ENCODE peak calls at places on chromosomes 6 and 20, in nine cellular contexts. One of them, this sample, is unnamed.

GRCh38 chr6:87472525-87473418 is at the start of gene SLC35A1:
- DNase-seq in NCI-H1417: peak; percentile 93
- DNase-seq in T1000: peak; percentile 71
- DNase-seq in activated gamma-delta T cell: peak; percentile 62
- DNase-seq in NCI-H2171 treated with DMSO at 0.1 percent for 48 hours: peak; percentile 83
- DNase-seq in B cell: peak; percentile 90
- DNase-seq in stimulated activated CD4-positive, alpha-beta T cell treated with anti-CD3 and anti-CD28 coated beads, Interleukin-1b, Interleukin-23, amount 100 ng/mL, for 48 hours: peak; percentile 79
- DNase-seq in activated B cell treated with CpG ODN at 0.5 μM for 24 hours: peak; percentile 88
- DNase-seq in CD8-positive, alpha-beta T cell: peak; percentile 86
- DNase-seq in this sample: peak; percentile 78

GRCh38 chr6:131290955-131291354 is 155.7 kb downstream of the AKAP7 start:
- DNase-seq in NCI-H1417: no peak
- DNase-seq in T1000: no peak
- DNase-seq in activated gamma-delta T cell: no peak
- DNase-seq in NCI-H2171 treated with DMSO at 0.1 percent for 48 hours: no peak
- DNase-seq in B cell: no peak
- DNase-seq in stimulated activated CD4-positive, alpha-beta T cell treated with anti-CD3 and anti-CD28 coated beads, Interleukin-1b, Interleukin-23, amount 100 ng/mL, for 48 hours: no peak
- DNase-seq in activated B cell treated with CpG ODN at 0.5 μM for 24 hours: no peak
- DNase-seq in CD8-positive, alpha-beta T cell: no peak
- DNase-seq in this sample: no peak

GRCh38 chr6:3334579-3334978 is 75.8 kb downstream of the PSMG4 start:
- DNase-seq in NCI-H1417: peak; percentile 79
- DNase-seq in T1000: no peak
- DNase-seq in activated gamma-delta T cell: no peak
- DNase-seq in NCI-H2171 treated with DMSO at 0.1 percent for 48 hours: no peak
- DNase-seq in B cell: no peak
- DNase-seq in stimulated activated CD4-positive, alpha-beta T cell treated with anti-CD3 and anti-CD28 coated beads, Interleukin-1b, Interleukin-23, amount 100 ng/mL, for 48 hours: no peak
- DNase-seq in activated B cell treated with CpG ODN at 0.5 μM for 24 hours: no peak
- DNase-seq in CD8-positive, alpha-beta T cell: no peak
- DNase-seq in this sample: no peak

GRCh38 chr6:45724511-45724910 is 291.1 kb downstream of the CLIC5 start:
- DNase-seq in NCI-H1417: no peak
- DNase-seq in T1000: peak; percentile 46
- DNase-seq in activated gamma-delta T cell: no peak
- DNase-seq in NCI-H2171 treated with DMSO at 0.1 percent for 48 hours: no peak
- DNase-seq in B cell: no peak
- DNase-seq in stimulated activated CD4-positive, alpha-beta T cell treated with anti-CD3 and anti-CD28 coated beads, Interleukin-1b, Interleukin-23, amount 100 ng/mL, for 48 hours: no peak
- DNase-seq in activated B cell treated with CpG ODN at 0.5 μM for 24 hours: no peak
- DNase-seq in CD8-positive, alpha-beta T cell: no peak
- DNase-seq in this sample: no peak

GRCh38 chr6:87698618-87699017 is 3.4 kb downstream of the AKIRIN2 start:
- DNase-seq in NCI-H1417: no peak
- DNase-seq in T1000: no peak
- DNase-seq in activated gamma-delta T cell: no peak
- DNase-seq in NCI-H2171 treated with DMSO at 0.1 percent for 48 hours: no peak
- DNase-seq in B cell: peak; percentile 20
- DNase-seq in stimulated activated CD4-positive, alpha-beta T cell treated with anti-CD3 and anti-CD28 coated beads, Interleukin-1b, Interleukin-23, amount 100 ng/mL, for 48 hours: no peak
- DNase-seq in activated B cell treated with CpG ODN at 0.5 μM for 24 hours: no peak
- DNase-seq in CD8-positive, alpha-beta T cell: no peak
- DNase-seq in this sample: no peak

GRCh38 chr20:51131806-51132205 is 108.9 kb upstream of the KCNG1 start:
- DNase-seq in NCI-H1417: no peak
- DNase-seq in T1000: no peak
- DNase-seq in activated gamma-delta T cell: no peak
- DNase-seq in NCI-H2171 treated with DMSO at 0.1 percent for 48 hours: peak; percentile 11
- DNase-seq in B cell: no peak
- DNase-seq in stimulated activated CD4-positive, alpha-beta T cell treated with anti-CD3 and anti-CD28 coated beads, Interleukin-1b, Interleukin-23, amount 100 ng/mL, for 48 hours: no peak
- DNase-seq in activated B cell treated with CpG ODN at 0.5 μM for 24 hours: no peak
- DNase-seq in CD8-positive, alpha-beta T cell: no peak
- DNase-seq in this sample: no peak

GRCh38 chr6:139335447-139336210 is 38.8 kb downstream of the CITED2 start:
- DNase-seq in NCI-H1417: no peak
- DNase-seq in T1000: no peak
- DNase-seq in activated gamma-delta T cell: no peak
- DNase-seq in NCI-H2171 treated with DMSO at 0.1 percent for 48 hours: no peak
- DNase-seq in B cell: no peak
- DNase-seq in stimulated activated CD4-positive, alpha-beta T cell treated with anti-CD3 and anti-CD28 coated beads, Interleukin-1b, Interleukin-23, amount 100 ng/mL, for 48 hours: no peak
- DNase-seq in activated B cell treated with CpG ODN at 0.5 μM for 24 hours: no peak
- DNase-seq in CD8-positive, alpha-beta T cell: no peak
- DNase-seq in this sample: no peak

GRCh38 chr20:53077373-53078205 is 105.4 kb downstream of the TSHZ2 start:
- DNase-seq in NCI-H1417: peak; percentile 54
- DNase-seq in T1000: no peak
- DNase-seq in activated gamma-delta T cell: no peak
- DNase-seq in NCI-H2171 treated with DMSO at 0.1 percent for 48 hours: no peak
- DNase-seq in B cell: no peak
- DNase-seq in stimulated activated CD4-positive, alpha-beta T cell treated with anti-CD3 and anti-CD28 coated beads, Interleukin-1b, Interleukin-23, amount 100 ng/mL, for 48 hours: peak; percentile 54
- DNase-seq in activated B cell treated with CpG ODN at 0.5 μM for 24 hours: no peak
- DNase-seq in CD8-positive, alpha-beta T cell: no peak
- DNase-seq in this sample: no peak

GRCh38 chr6:42352856-42353564 is 98.7 kb downstream of the TRERF1 start:
- DNase-seq in NCI-H1417: no peak
- DNase-seq in T1000: peak; percentile 26
- DNase-seq in activated gamma-delta T cell: no peak
- DNase-seq in NCI-H2171 treated with DMSO at 0.1 percent for 48 hours: no peak
- DNase-seq in B cell: no peak
- DNase-seq in stimulated activated CD4-positive, alpha-beta T cell treated with anti-CD3 and anti-CD28 coated beads, Interleukin-1b, Interleukin-23, amount 100 ng/mL, for 48 hours: no peak
- DNase-seq in activated B cell treated with CpG ODN at 0.5 μM for 24 hours: no peak
- DNase-seq in CD8-positive, alpha-beta T cell: no peak
- DNase-seq in this sample: no peak

GRCh38 chr6:165748390-165748789 is 85.3 kb upstream of the PDE10A start:
- DNase-seq in NCI-H1417: no peak
- DNase-seq in T1000: no peak
- DNase-seq in activated gamma-delta T cell: no peak
- DNase-seq in NCI-H2171 treated with DMSO at 0.1 percent for 48 hours: no peak
- DNase-seq in B cell: no peak
- DNase-seq in stimulated activated CD4-positive, alpha-beta T cell treated with anti-CD3 and anti-CD28 coated beads, Interleukin-1b, Interleukin-23, amount 100 ng/mL, for 48 hours: no peak
- DNase-seq in activated B cell treated with CpG ODN at 0.5 μM for 24 hours: no peak
- DNase-seq in CD8-positive, alpha-beta T cell: no peak
- DNase-seq in this sample: no peak

GRCh38 chr6:14664616-14665315 is 547.2 kb downstream of the CD83 start:
- DNase-seq in NCI-H1417: peak; percentile 80
- DNase-seq in T1000: peak; percentile 53
- DNase-seq in activated gamma-delta T cell: no peak
- DNase-seq in NCI-H2171 treated with DMSO at 0.1 percent for 48 hours: peak; percentile 28
- DNase-seq in B cell: no peak
- DNase-seq in stimulated activated CD4-positive, alpha-beta T cell treated with anti-CD3 and anti-CD28 coated beads, Interleukin-1b, Interleukin-23, amount 100 ng/mL, for 48 hours: no peak
- DNase-seq in activated B cell treated with CpG ODN at 0.5 μM for 24 hours: no peak
- DNase-seq in CD8-positive, alpha-beta T cell: no peak
- DNase-seq in this sample: no peak

GRCh38 chr20:24675651-24676352 is 206.4 kb downstream of the SYNDIG1 start:
- DNase-seq in NCI-H1417: no peak
- DNase-seq in T1000: no peak
- DNase-seq in activated gamma-delta T cell: no peak
- DNase-seq in NCI-H2171 treated with DMSO at 0.1 percent for 48 hours: no peak
- DNase-seq in B cell: no peak
- DNase-seq in stimulated activated CD4-positive, alpha-beta T cell treated with anti-CD3 and anti-CD28 coated beads, Interleukin-1b, Interleukin-23, amount 100 ng/mL, for 48 hours: no peak
- DNase-seq in activated B cell treated with CpG ODN at 0.5 μM for 24 hours: no peak
- DNase-seq in CD8-positive, alpha-beta T cell: no peak
- DNase-seq in this sample: no peak

GRCh38 chr20:50659975-50660670 is 31.2 kb downstream of the RIPOR3 start:
- DNase-seq in NCI-H1417: no peak
- DNase-seq in T1000: no peak
- DNase-seq in activated gamma-delta T cell: no peak
- DNase-seq in NCI-H2171 treated with DMSO at 0.1 percent for 48 hours: no peak
- DNase-seq in B cell: no peak
- DNase-seq in stimulated activated CD4-positive, alpha-beta T cell treated with anti-CD3 and anti-CD28 coated beads, Interleukin-1b, Interleukin-23, amount 100 ng/mL, for 48 hours: no peak
- DNase-seq in activated B cell treated with CpG ODN at 0.5 μM for 24 hours: no peak
- DNase-seq in CD8-positive, alpha-beta T cell: no peak
- DNase-seq in this sample: no peak

GRCh38 chr6:10175330-10175729 is 239.5 kb downstream of the TFAP2A start:
- DNase-seq in NCI-H1417: no peak
- DNase-seq in T1000: no peak
- DNase-seq in activated gamma-delta T cell: no peak
- DNase-seq in NCI-H2171 treated with DMSO at 0.1 percent for 48 hours: no peak
- DNase-seq in B cell: no peak
- DNase-seq in stimulated activated CD4-positive, alpha-beta T cell treated with anti-CD3 and anti-CD28 coated beads, Interleukin-1b, Interleukin-23, amount 100 ng/mL, for 48 hours: no peak
- DNase-seq in activated B cell treated with CpG ODN at 0.5 μM for 24 hours: no peak
- DNase-seq in CD8-positive, alpha-beta T cell: no peak
- DNase-seq in this sample: no peak

GRCh38 chr20:18904624-18905023 is 91.0 kb downstream of the SCP2D1 start:
- DNase-seq in NCI-H1417: peak; percentile 38
- DNase-seq in T1000: no peak
- DNase-seq in activated gamma-delta T cell: no peak
- DNase-seq in NCI-H2171 treated with DMSO at 0.1 percent for 48 hours: no peak
- DNase-seq in B cell: no peak
- DNase-seq in stimulated activated CD4-positive, alpha-beta T cell treated with anti-CD3 and anti-CD28 coated beads, Interleukin-1b, Interleukin-23, amount 100 ng/mL, for 48 hours: no peak
- DNase-seq in activated B cell treated with CpG ODN at 0.5 μM for 24 hours: no peak
- DNase-seq in CD8-positive, alpha-beta T cell: no peak
- DNase-seq in this sample: no peak

GRCh38 chr6:101069191-101069795 is 188.2 kb upstream of the ASCC3 start:
- DNase-seq in NCI-H1417: no peak
- DNase-seq in T1000: no peak
- DNase-seq in activated gamma-delta T cell: no peak
- DNase-seq in NCI-H2171 treated with DMSO at 0.1 percent for 48 hours: no peak
- DNase-seq in B cell: no peak
- DNase-seq in stimulated activated CD4-positive, alpha-beta T cell treated with anti-CD3 and anti-CD28 coated beads, Interleukin-1b, Interleukin-23, amount 100 ng/mL, for 48 hours: no peak
- DNase-seq in activated B cell treated with CpG ODN at 0.5 μM for 24 hours: no peak
- DNase-seq in CD8-positive, alpha-beta T cell: no peak
- DNase-seq in this sample: no peak

GRCh38 chr20:9166153-9166780 is 97.4 kb downstream of the PLCB4 start:
- DNase-seq in NCI-H1417: no peak
- DNase-seq in T1000: no peak
- DNase-seq in activated gamma-delta T cell: no peak
- DNase-seq in NCI-H2171 treated with DMSO at 0.1 percent for 48 hours: no peak
- DNase-seq in B cell: no peak
- DNase-seq in stimulated activated CD4-positive, alpha-beta T cell treated with anti-CD3 and anti-CD28 coated beads, Interleukin-1b, Interleukin-23, amount 100 ng/mL, for 48 hours: no peak
- DNase-seq in activated B cell treated with CpG ODN at 0.5 μM for 24 hours: no peak
- DNase-seq in CD8-positive, alpha-beta T cell: no peak
- DNase-seq in this sample: no peak

GRCh38 chr20:19757487-19757972 is 528 bp upstream of the RIN2 start:
- DNase-seq in NCI-H1417: peak; percentile 85
- DNase-seq in T1000: peak; percentile 17
- DNase-seq in activated gamma-delta T cell: no peak
- DNase-seq in NCI-H2171 treated with DMSO at 0.1 percent for 48 hours: no peak
- DNase-seq in B cell: no peak
- DNase-seq in stimulated activated CD4-positive, alpha-beta T cell treated with anti-CD3 and anti-CD28 coated beads, Interleukin-1b, Interleukin-23, amount 100 ng/mL, for 48 hours: no peak
- DNase-seq in activated B cell treated with CpG ODN at 0.5 μM for 24 hours: peak; percentile 21
- DNase-seq in CD8-positive, alpha-beta T cell: no peak
- DNase-seq in this sample: no peak

GRCh38 chr6:147666254-147666653 is 157.8 kb downstream of the SAMD5 start:
- DNase-seq in NCI-H1417: no peak
- DNase-seq in T1000: no peak
- DNase-seq in activated gamma-delta T cell: no peak
- DNase-seq in NCI-H2171 treated with DMSO at 0.1 percent for 48 hours: no peak
- DNase-seq in B cell: no peak
- DNase-seq in stimulated activated CD4-positive, alpha-beta T cell treated with anti-CD3 and anti-CD28 coated beads, Interleukin-1b, Interleukin-23, amount 100 ng/mL, for 48 hours: no peak
- DNase-seq in activated B cell treated with CpG ODN at 0.5 μM for 24 hours: no peak
- DNase-seq in CD8-positive, alpha-beta T cell: no peak
- DNase-seq in this sample: no peak

GRCh38 chr20:19457551-19457950 is 245.1 kb downstream of the SLC24A3 start:
- DNase-seq in NCI-H1417: no peak
- DNase-seq in T1000: no peak
- DNase-seq in activated gamma-delta T cell: no peak
- DNase-seq in NCI-H2171 treated with DMSO at 0.1 percent for 48 hours: peak; percentile 56
- DNase-seq in B cell: no peak
- DNase-seq in stimulated activated CD4-positive, alpha-beta T cell treated with anti-CD3 and anti-CD28 coated beads, Interleukin-1b, Interleukin-23, amount 100 ng/mL, for 48 hours: no peak
- DNase-seq in activated B cell treated with CpG ODN at 0.5 μM for 24 hours: no peak
- DNase-seq in CD8-positive, alpha-beta T cell: no peak
- DNase-seq in this sample: no peak

GRCh38 chr20:3658708-3659491 is 4.3 kb downstream of the GFRA4 start:
- DNase-seq in NCI-H1417: no peak
- DNase-seq in T1000: no peak
- DNase-seq in activated gamma-delta T cell: no peak
- DNase-seq in NCI-H2171 treated with DMSO at 0.1 percent for 48 hours: no peak
- DNase-seq in B cell: no peak
- DNase-seq in stimulated activated CD4-positive, alpha-beta T cell treated with anti-CD3 and anti-CD28 coated beads, Interleukin-1b, Interleukin-23, amount 100 ng/mL, for 48 hours: no peak
- DNase-seq in activated B cell treated with CpG ODN at 0.5 μM for 24 hours: no peak
- DNase-seq in CD8-positive, alpha-beta T cell: no peak
- DNase-seq in this sample: no peak

GRCh38 chr6:148364056-148364844 is 21.6 kb downstream of the SASH1 start:
- DNase-seq in NCI-H1417: no peak
- DNase-seq in T1000: peak; percentile 37
- DNase-seq in activated gamma-delta T cell: no peak
- DNase-seq in NCI-H2171 treated with DMSO at 0.1 percent for 48 hours: no peak
- DNase-seq in B cell: no peak
- DNase-seq in stimulated activated CD4-positive, alpha-beta T cell treated with anti-CD3 and anti-CD28 coated beads, Interleukin-1b, Interleukin-23, amount 100 ng/mL, for 48 hours: no peak
- DNase-seq in activated B cell treated with CpG ODN at 0.5 μM for 24 hours: no peak
- DNase-seq in CD8-positive, alpha-beta T cell: no peak
- DNase-seq in this sample: no peak

GRCh38 chr6:16921399-16922110 is 160.3 kb upstream of the ATXN1 start:
- DNase-seq in NCI-H1417: peak; percentile 5
- DNase-seq in T1000: no peak
- DNase-seq in activated gamma-delta T cell: no peak
- DNase-seq in NCI-H2171 treated with DMSO at 0.1 percent for 48 hours: no peak
- DNase-seq in B cell: no peak
- DNase-seq in stimulated activated CD4-positive, alpha-beta T cell treated with anti-CD3 and anti-CD28 coated beads, Interleukin-1b, Interleukin-23, amount 100 ng/mL, for 48 hours: no peak
- DNase-seq in activated B cell treated with CpG ODN at 0.5 μM for 24 hours: no peak
- DNase-seq in CD8-positive, alpha-beta T cell: no peak
- DNase-seq in this sample: no peak

GRCh38 chr20:62045529-62046277 is 20.0 kb downstream of the TAF4 start:
- DNase-seq in NCI-H1417: no peak
- DNase-seq in T1000: no peak
- DNase-seq in activated gamma-delta T cell: no peak
- DNase-seq in NCI-H2171 treated with DMSO at 0.1 percent for 48 hours: no peak
- DNase-seq in B cell: no peak
- DNase-seq in stimulated activated CD4-positive, alpha-beta T cell treated with anti-CD3 and anti-CD28 coated beads, Interleukin-1b, Interleukin-23, amount 100 ng/mL, for 48 hours: no peak
- DNase-seq in activated B cell treated with CpG ODN at 0.5 μM for 24 hours: no peak
- DNase-seq in CD8-positive, alpha-beta T cell: no peak
- DNase-seq in this sample: no peak

GRCh38 chr6:14713008-14713452 is 532.8 kb upstream of the JARID2 start:
- DNase-seq in NCI-H1417: no peak
- DNase-seq in T1000: peak; percentile 59
- DNase-seq in activated gamma-delta T cell: no peak
- DNase-seq in NCI-H2171 treated with DMSO at 0.1 percent for 48 hours: no peak
- DNase-seq in B cell: no peak
- DNase-seq in stimulated activated CD4-positive, alpha-beta T cell treated with anti-CD3 and anti-CD28 coated beads, Interleukin-1b, Interleukin-23, amount 100 ng/mL, for 48 hours: peak; percentile 65
- DNase-seq in activated B cell treated with CpG ODN at 0.5 μM for 24 hours: no peak
- DNase-seq in CD8-positive, alpha-beta T cell: no peak
- DNase-seq in this sample: no peak

GRCh38 chr6:75934643-75935472 is 137.6 kb downstream of the IMPG1 start:
- DNase-seq in NCI-H1417: peak; percentile 85
- DNase-seq in T1000: peak; percentile 59
- DNase-seq in activated gamma-delta T cell: no peak
- DNase-seq in NCI-H2171 treated with DMSO at 0.1 percent for 48 hours: peak; percentile 73
- DNase-seq in B cell: peak; percentile 50
- DNase-seq in stimulated activated CD4-positive, alpha-beta T cell treated with anti-CD3 and anti-CD28 coated beads, Interleukin-1b, Interleukin-23, amount 100 ng/mL, for 48 hours: peak; percentile 19
- DNase-seq in activated B cell treated with CpG ODN at 0.5 μM for 24 hours: no peak
- DNase-seq in CD8-positive, alpha-beta T cell: no peak
- DNase-seq in this sample: no peak

GRCh38 chr6:27161946-27162603 is 85.4 kb upstream of the PRSS16 start:
- DNase-seq in NCI-H1417: peak; percentile 83
- DNase-seq in T1000: peak; percentile 51
- DNase-seq in activated gamma-delta T cell: no peak
- DNase-seq in NCI-H2171 treated with DMSO at 0.1 percent for 48 hours: peak; percentile 74
- DNase-seq in B cell: no peak
- DNase-seq in stimulated activated CD4-positive, alpha-beta T cell treated with anti-CD3 and anti-CD28 coated beads, Interleukin-1b, Interleukin-23, amount 100 ng/mL, for 48 hours: peak; percentile 48
- DNase-seq in activated B cell treated with CpG ODN at 0.5 μM for 24 hours: no peak
- DNase-seq in CD8-positive, alpha-beta T cell: peak; percentile 20
- DNase-seq in this sample: no peak

GRCh38 chr6:160692369-160692959 is 9.6 kb upstream of the PLG start:
- DNase-seq in NCI-H1417: no peak
- DNase-seq in T1000: no peak
- DNase-seq in activated gamma-delta T cell: no peak
- DNase-seq in NCI-H2171 treated with DMSO at 0.1 percent for 48 hours: no peak
- DNase-seq in B cell: no peak
- DNase-seq in stimulated activated CD4-positive, alpha-beta T cell treated with anti-CD3 and anti-CD28 coated beads, Interleukin-1b, Interleukin-23, amount 100 ng/mL, for 48 hours: no peak
- DNase-seq in activated B cell treated with CpG ODN at 0.5 μM for 24 hours: no peak
- DNase-seq in CD8-positive, alpha-beta T cell: no peak
- DNase-seq in this sample: no peak

GRCh38 chr6:105346052-105346451 is 56.8 kb downstream of the PREP start:
- DNase-seq in NCI-H1417: no peak
- DNase-seq in T1000: no peak
- DNase-seq in activated gamma-delta T cell: no peak
- DNase-seq in NCI-H2171 treated with DMSO at 0.1 percent for 48 hours: no peak
- DNase-seq in B cell: no peak
- DNase-seq in stimulated activated CD4-positive, alpha-beta T cell treated with anti-CD3 and anti-CD28 coated beads, Interleukin-1b, Interleukin-23, amount 100 ng/mL, for 48 hours: no peak
- DNase-seq in activated B cell treated with CpG ODN at 0.5 μM for 24 hours: no peak
- DNase-seq in CD8-positive, alpha-beta T cell: no peak
- DNase-seq in this sample: no peak

This sample was measured in activated T-cell treated with anti-CD3 and anti-CD28 coated beads for 1 hour.